ENCODE peak calls at places on chromosomes 11 and 22, in four cellular contexts. D is aorta, J is Kasumi-1, R is Right ventricle myocardium inferior. H is an unnamed sample.

GRCh38 chr11:101323997-101324396 is 194.4 kb upstream of the PGR start:
- DNase-seq in D (no peak), J (no peak), R (no peak), H (no peak)

GRCh38 chr22:48897959-48898358 is 929.7 kb downstream of the BRD1 start:
- DNase-seq in D (no peak), J (no peak), R (no peak), H (peak; percentile 11)

GRCh38 chr11:31761636-31762035 is 49.5 kb downstream of the PAX6 start:
- DNase-seq in D (no peak), J (no peak), R (no peak), H (no peak)

GRCh38 chr11:95505927-95506426 is 275.0 kb upstream of the SESN3 start:
- DNase-seq in D (no peak), J (no peak), R (no peak), H (no peak)

GRCh38 chr11:67490727-67491065 is 7.9 kb downstream of the AIP start:
- DNase-seq in D (no peak), J (no peak), R (no peak), H (no peak)

GRCh38 chr11:1453611-1454386 is 32.8 kb downstream of the MOB2 start:
- DNase-seq in D (no peak), J (no peak), R (no peak), H (peak; percentile 87)

GRCh38 chr11:83847635-83848034 is 561.5 kb upstream of the CCDC90B start:
- DNase-seq in D (no peak), J (no peak), R (no peak), H (no peak)

GRCh38 chr22:37223965-37224551 is 11.8 kb upstream of the SSTR3 start:
- DNase-seq in D (no peak), J (no peak), R (no peak), H (peak; percentile 76)

GRCh38 chr11:125036933-125037332 is 26.2 kb upstream of the SLC37A2 start:
- DNase-seq in D (no peak), J (no peak), R (no peak), H (no peak)

GRCh38 chr11:93988912-93989311 is 32.2 kb upstream of the HEPHL1 start:
- DNase-seq in D (no peak), J (no peak), R (no peak), H (no peak)

GRCh38 chr11:29208117-29208516 is 808.7 kb downstream of the KCNA4 start:
- DNase-seq in D (no peak), J (no peak), R (no peak), H (no peak)

GRCh38 chr11:11493698-11494097 is 128.1 kb downstream of the GALNT18 start:
- DNase-seq in D (no peak), J (no peak), R (no peak), H (no peak)

GRCh38 chr11:79052539-79052938 is 388.3 kb downstream of the TENM4 start:
- DNase-seq in D (no peak), J (no peak), R (no peak), H (no peak)

GRCh38 chr11:104623518-104623917 is 274.7 kb downstream of the CASP12 start:
- DNase-seq in D (no peak), J (no peak), R (no peak), H (no peak)

GRCh38 chr11:128686045-128686741 is 7.7 kb upstream of the FLI1 start:
- DNase-seq in D (no peak), J (no peak), R (no peak), H (peak; percentile 40)

GRCh38 chr11:94909371-94909820 is 64.0 kb downstream of the CWC15 start:
- DNase-seq in D (no peak), J (peak; percentile 49), R (no peak), H (no peak)

H was measured in GM13976.